ENCODE peak calls at places on chromosomes 1 and 21, in four cellular contexts. K is fibroblast of pulmonary artery, J is fibroblast of lung, W is IMR-90. F is an unnamed sample.

GRCh38 chr1:207115269-207115668 is 11.2 kb downstream of the C4BPA start:
- DNase-seq in W (no peak), K (peak; percentile 23), J (no peak), F (no peak)

GRCh38 chr1:178496410-178497135 is at the start of gene CLEC20A:
- DNase-seq in W (no peak), K (no peak), J (no peak), F (no peak)

GRCh38 chr1:67830928-67831596 is 2.2 kb downstream of the GNG12 start:
- DNase-seq in K (peak; percentile 24), W (no peak), J (peak; percentile 28), F (no peak)

GRCh38 chr1:212232020-212232570 is 53.1 kb upstream of the PPP2R5A start:
- DNase-seq in J (no peak), W (no peak), K (no peak), F (no peak)

GRCh38 chr1:61244114-61244513 is 161.8 kb downstream of the NFIA start:
- DNase-seq in K (peak; percentile 75), J (peak; percentile 90), W (peak; percentile 19), F (no peak)

GRCh38 chr21:36803051-36803709 is 104.3 kb downstream of the SIM2 start:
- DNase-seq in K (no peak), W (no peak), J (no peak), F (no peak)

GRCh38 chr1:10755977-10756521 is 40.4 kb downstream of the CASZ1 start:
- DNase-seq in K (peak; percentile 39), J (peak; percentile 8), W (no peak), F (no peak)

GRCh38 chr1:183885142-183885735 is 80.3 kb downstream of the RGL1 start:
- DNase-seq in K (no peak), J (no peak), W (peak; percentile 44), F (no peak)

GRCh38 chr1:78325293-78325692 is 165.5 kb upstream of the PTGFR start:
- DNase-seq in K (no peak), J (no peak), W (no peak), F (no peak)

GRCh38 chr1:210605099-210605498 is 276.4 kb downstream of the HHAT start:
- DNase-seq in W (no peak), K (no peak), J (no peak), F (no peak)

GRCh38 chr21:31366825-31367224 is 22.8 kb upstream of the TIAM1 start:
- DNase-seq in W (peak; percentile 86), K (peak; percentile 93), J (peak; percentile 86), F (no peak)

GRCh38 chr21:29822064-29822463 is 117.7 kb downstream of the GRIK1 start:
- DNase-seq in K (no peak), J (no peak), W (no peak), F (no peak)

GRCh38 chr1:187185389-187185788 is 356.6 kb downstream of the PLA2G4A start:
- DNase-seq in W (no peak), J (no peak), K (no peak), F (no peak)

GRCh38 chr1:18560692-18561091 is 70.0 kb upstream of the PAX7 start:
- DNase-seq in J (no peak), K (no peak), W (no peak), F (no peak)

GRCh38 chr1:89855413-89856123 is 34.7 kb downstream of the LRRC8D start:
- DNase-seq in W (peak; percentile 67), K (peak; percentile 68), J (peak; percentile 61), F (no peak)

GRCh38 chr21:35138665-35139381 is 89.7 kb upstream of the RUNX1 start:
- DNase-seq in W (peak; percentile 95), J (peak; percentile 31), K (peak; percentile 85), F (no peak)

GRCh38 chr1:17588048-17588781 is 48.7 kb downstream of the ARHGEF10L start:
- DNase-seq in K (peak; percentile 35), J (peak; percentile 68), W (peak; percentile 5), F (no peak)

GRCh38 chr1:6028042-6028895 is 17.4 kb upstream of the KCNAB2 start:
- DNase-seq in J (no peak), W (peak; percentile 11), K (no peak), F (no peak)

GRCh38 chr1:6026095-6026809 is 19.4 kb upstream of the KCNAB2 start:
- DNase-seq in J (no peak), W (peak; percentile 30), K (no peak), F (no peak)

GRCh38 chr1:6029351-6029750 is 16.3 kb upstream of the KCNAB2 start:
- DNase-seq in K (no peak), J (no peak), W (no peak), F (no peak)

GRCh38 chr1:6025269-6026094 is 20.2 kb upstream of the KCNAB2 start:
- DNase-seq in K (no peak), J (no peak), W (peak; percentile 21), F (no peak)

GRCh38 chr1:6027591-6027990 is 18.1 kb upstream of the KCNAB2 start:
- DNase-seq in W (no peak), K (no peak), J (no peak), F (no peak)
- H3K4me3 ChIP-seq in W (no peak overlapping the region), K (no peak overlapping the region), J (no peak overlapping the region), F (peak overlapping the region; percentile 54)

GRCh38 chr1:53593758-53594380 is 134.7 kb downstream of the DMRTB1 start:
- DNase-seq in K (peak; percentile 16), W (no peak), J (peak; percentile 27), F (no peak)
- TF ChIP-seq CTCF in K (peak; percentile 19), W (peak; percentile 19), J (peak; percentile 45), F (no peak)

GRCh38 chr1:232369451-232369850 is 260.5 kb downstream of the SIPA1L2 start:
- DNase-seq in W (no peak), K (no peak), J (no peak), F (no peak)

GRCh38 chr1:232364654-232365382 is 265.1 kb downstream of the SIPA1L2 start:
- DNase-seq in K (no peak), J (no peak), W (no peak), F (no peak)

GRCh38 chr1:232368821-232369321 is 261.1 kb downstream of the SIPA1L2 start:
- DNase-seq in K (no peak), J (no peak), W (no peak), F (no peak)

GRCh38 chr1:232369912-232370311 is 260.0 kb downstream of the SIPA1L2 start:
- DNase-seq in J (no peak), W (no peak), K (no peak), F (no peak)

GRCh38 chr1:232367293-232367692 is 262.6 kb downstream of the SIPA1L2 start:
- DNase-seq in K (no peak), W (no peak), J (no peak), F (no peak)
- H3K4me3 ChIP-seq in K (no peak overlapping the region), W (no peak overlapping the region), J (no peak overlapping the region), F (no peak overlapping the region)

DNA sequence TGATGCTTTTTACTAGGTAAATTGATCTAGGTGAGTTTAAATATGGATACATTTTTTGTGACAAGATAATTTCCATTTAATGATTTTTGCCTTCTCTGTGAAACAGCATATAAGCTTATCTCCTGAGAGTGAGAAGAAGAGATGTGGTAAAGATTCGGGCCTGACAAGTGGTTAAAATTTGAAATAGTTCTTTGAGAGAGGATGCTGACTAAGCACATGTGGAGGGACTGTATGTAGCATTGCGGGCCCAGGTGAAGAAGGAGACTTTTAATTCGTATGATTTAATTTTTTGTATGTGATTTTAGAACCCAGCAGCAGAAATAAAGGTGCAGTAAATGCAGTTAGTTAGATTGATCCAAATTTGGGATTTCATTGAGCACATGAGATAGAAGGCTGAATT is 51.9 kb downstream of the RPRD2 start:
- DNase-seq in W (no peak), K (no peak), J (no peak), F (no peak)
- TF ChIP-seq CTCF in W (no peak), K (no peak), J (no peak), F (no peak)

DNA sequence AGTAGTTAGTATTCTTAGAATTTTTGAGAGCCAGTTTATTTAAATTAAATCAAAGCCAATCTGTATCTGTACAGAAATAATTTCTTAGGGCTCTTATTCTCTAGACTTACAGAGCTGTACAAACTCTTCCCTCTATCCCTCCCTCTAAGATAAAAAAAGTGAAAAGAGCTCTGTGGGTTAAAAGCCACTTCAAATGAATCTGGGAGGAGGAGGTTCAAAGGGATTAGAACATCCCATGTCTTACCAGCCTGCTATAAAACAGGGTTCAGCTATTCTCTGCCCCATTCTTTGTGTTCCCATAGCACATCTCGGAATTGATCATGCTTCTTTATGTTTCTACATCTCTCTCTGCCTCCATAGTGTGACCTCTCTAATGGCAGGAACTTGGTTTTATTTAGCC is 19.4 kb downstream of the KIAA0319L start:
- DNase-seq in W (no peak), K (no peak), J (no peak), F (no peak)
- H3K4me3 ChIP-seq in W (no peak overlapping the region), K (no peak overlapping the region), J (no peak overlapping the region), F (no peak overlapping the region)

DNA sequence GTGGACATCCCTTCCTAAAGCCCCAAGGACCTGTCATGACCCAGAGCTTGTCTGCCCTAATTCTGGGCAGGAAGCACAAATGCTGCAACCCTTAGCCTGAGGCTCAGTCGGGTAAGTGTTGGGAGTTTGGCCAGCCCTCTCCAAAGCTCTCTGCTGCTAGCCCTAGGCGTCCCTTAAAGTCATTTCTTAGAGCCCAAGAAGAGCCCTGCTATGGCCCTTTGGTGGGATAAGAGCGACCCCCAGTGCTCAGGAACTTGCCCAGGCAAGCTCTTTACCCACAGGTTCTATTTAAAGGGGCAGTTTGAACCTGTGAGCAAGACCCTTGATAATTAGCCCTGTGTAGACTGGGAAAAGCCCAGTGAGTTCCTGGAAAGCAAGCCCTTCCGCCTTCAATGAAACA is 356.8 kb downstream of the RRAGC start:
- DNase-seq in J (no peak), K (no peak), W (no peak), F (no peak)
- TF ChIP-seq CTCF in J (no peak), K (no peak), W (peak; percentile 14), F (no peak)

DNA sequence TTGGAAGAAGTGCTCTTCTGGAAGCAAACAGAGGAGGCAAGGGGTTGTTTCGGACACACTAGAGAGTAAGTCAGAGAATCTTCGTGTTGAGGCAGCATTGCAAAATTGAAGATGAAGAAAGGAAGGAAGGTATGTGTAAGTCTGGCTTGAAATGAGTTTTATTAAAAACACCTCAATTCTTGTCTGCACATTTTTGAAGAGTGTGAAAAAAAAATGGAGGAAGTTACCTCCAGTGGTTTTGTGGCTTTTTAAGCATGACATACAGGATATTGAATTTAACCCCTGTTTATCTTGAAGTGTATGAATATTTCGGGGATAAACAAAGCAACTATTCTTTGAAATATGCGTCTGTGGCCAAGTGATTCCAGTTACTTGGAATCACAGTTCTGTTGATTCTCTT is 203.2 kb upstream of the SGIP1 start:
- DNase-seq in J (peak; percentile 20), W (peak; percentile 63), K (peak; percentile 56), F (no peak)
- H3K4me3 ChIP-seq in J (no peak overlapping the region), W (no peak overlapping the region), K (no peak overlapping the region), F (no peak overlapping the region)

GRCh38 chr1:27367160-27367650 is 444 bp upstream of the MAP3K6 start:
- DNase-seq in W (no peak), J (no peak), K (no peak), F (no peak)
- TF ChIP-seq CTCF in W (no peak), J (peak; percentile 6), K (no peak), F (no peak)

GRCh38 chr21:34018185-34018584 is 55.2 kb upstream of the MRPS6 start:
- DNase-seq in W (no peak), J (no peak), K (no peak), F (no peak)
- H3K4me3 ChIP-seq in W (no peak overlapping the region), J (no peak overlapping the region), K (no peak overlapping the region), F (no peak overlapping the region)